ENCODE peak calls at places on chromosomes 2 and 18, in eight cellular contexts. One of them, this sample, is unnamed.

GRCh38 chr2:121480826-121481225 is 49.9 kb upstream of the RNU4ATAC start:
- DNase-seq in AG08396: peak; percentile 48
- DNase-seq in foreskin fibroblast: peak; percentile 59
- DNase-seq in Panc1: no peak
- DNase-seq in activated naive CD4-positive, alpha-beta T cell treated with anti-CD3 and anti-CD28 coated beads for 36 hours: no peak
- DNase-seq in ovary: peak; percentile 23
- DNase-seq in endothelial cell of umbilical vein: peak; percentile 8
- DNase-seq in CD8-positive, alpha-beta T cell: no peak
- DNase-seq in this sample: no peak

GRCh38 chr2:202373490-202373889 is 2.6 kb upstream of the BMPR2 start:
- DNase-seq in AG08396: no peak
- DNase-seq in foreskin fibroblast: peak; percentile 20
- DNase-seq in Panc1: no peak
- DNase-seq in activated naive CD4-positive, alpha-beta T cell treated with anti-CD3 and anti-CD28 coated beads for 36 hours: no peak
- DNase-seq in ovary: no peak
- DNase-seq in endothelial cell of umbilical vein: peak; percentile 82
- DNase-seq in CD8-positive, alpha-beta T cell: no peak
- DNase-seq in this sample: no peak

GRCh38 chr2:69082430-69082997 is 69.5 kb downstream of the ANTXR1 start:
- DNase-seq in AG08396: peak; percentile 60
- DNase-seq in foreskin fibroblast: peak; percentile 78
- DNase-seq in Panc1: peak; percentile 78
- DNase-seq in activated naive CD4-positive, alpha-beta T cell treated with anti-CD3 and anti-CD28 coated beads for 36 hours: no peak
- DNase-seq in ovary: peak; percentile 77
- DNase-seq in endothelial cell of umbilical vein: peak; percentile 87
- DNase-seq in CD8-positive, alpha-beta T cell: no peak
- DNase-seq in this sample: peak; percentile 57

GRCh38 chr2:120893874-120894584 is 158.4 kb downstream of the GLI2 start:
- DNase-seq in AG08396: no peak
- DNase-seq in foreskin fibroblast: no peak
- DNase-seq in Panc1: no peak
- DNase-seq in activated naive CD4-positive, alpha-beta T cell treated with anti-CD3 and anti-CD28 coated beads for 36 hours: no peak
- DNase-seq in ovary: no peak
- DNase-seq in endothelial cell of umbilical vein: no peak
- DNase-seq in CD8-positive, alpha-beta T cell: no peak
- DNase-seq in this sample: peak; percentile 22

GRCh38 chr18:47253101-47253654 is 1.7 kb upstream of the SKOR2 start:
- DNase-seq in AG08396: no peak
- DNase-seq in foreskin fibroblast: no peak
- DNase-seq in Panc1: no peak
- DNase-seq in activated naive CD4-positive, alpha-beta T cell treated with anti-CD3 and anti-CD28 coated beads for 36 hours: no peak
- DNase-seq in ovary: no peak
- DNase-seq in endothelial cell of umbilical vein: no peak
- DNase-seq in CD8-positive, alpha-beta T cell: no peak
- DNase-seq in this sample: no peak

GRCh38 chr2:99974275-99974674 is 168.1 kb downstream of the AFF3 start:
- DNase-seq in AG08396: no peak
- DNase-seq in foreskin fibroblast: no peak
- DNase-seq in Panc1: no peak
- DNase-seq in activated naive CD4-positive, alpha-beta T cell treated with anti-CD3 and anti-CD28 coated beads for 36 hours: no peak
- DNase-seq in ovary: no peak
- DNase-seq in endothelial cell of umbilical vein: no peak
- DNase-seq in CD8-positive, alpha-beta T cell: no peak
- DNase-seq in this sample: no peak

GRCh38 chr2:62457555-62457954 is 48.4 kb downstream of the TMEM17 start:
- DNase-seq in AG08396: no peak
- DNase-seq in foreskin fibroblast: no peak
- DNase-seq in Panc1: no peak
- DNase-seq in activated naive CD4-positive, alpha-beta T cell treated with anti-CD3 and anti-CD28 coated beads for 36 hours: no peak
- DNase-seq in ovary: no peak
- DNase-seq in endothelial cell of umbilical vein: no peak
- DNase-seq in CD8-positive, alpha-beta T cell: no peak
- DNase-seq in this sample: no peak

GRCh38 chr2:170711774-170712652 is 3.1 kb upstream of the SP5 start:
- DNase-seq in AG08396: no peak
- DNase-seq in foreskin fibroblast: no peak
- DNase-seq in Panc1: no peak
- DNase-seq in activated naive CD4-positive, alpha-beta T cell treated with anti-CD3 and anti-CD28 coated beads for 36 hours: no peak
- DNase-seq in ovary: no peak
- DNase-seq in endothelial cell of umbilical vein: no peak
- DNase-seq in CD8-positive, alpha-beta T cell: no peak
- DNase-seq in this sample: no peak

GRCh38 chr2:109523121-109523520 is 90.6 kb downstream of the SEPTIN10 start:
- DNase-seq in AG08396: no peak
- DNase-seq in foreskin fibroblast: no peak
- DNase-seq in Panc1: no peak
- DNase-seq in activated naive CD4-positive, alpha-beta T cell treated with anti-CD3 and anti-CD28 coated beads for 36 hours: no peak
- DNase-seq in ovary: no peak
- DNase-seq in endothelial cell of umbilical vein: no peak
- DNase-seq in CD8-positive, alpha-beta T cell: no peak
- DNase-seq in this sample: no peak